ENCODE peak calls at places on chromosomes 5 and 9, in four cellular contexts. R is hepatocyte, C is H1, T is fibroblast of lung. G is an unnamed sample.

GRCh38 chr5:127072861-127073846 is at the start of gene C5orf63:
- DNase-seq in T (peak), R (no peak), C (no peak), G (no peak)

GRCh38 chr5:127518319-127518621 is 830 bp downstream of the PRRC1 start:
- DNase-seq in T (peak), R (no peak), C (no peak), G (no peak)

GRCh38 chr5:160298189-160298588 is 14.2 kb downstream of the CCNJL start:
- DNase-seq in T (no peak), C (no peak), R (no peak), G (no peak)

GRCh38 chr5:109784687-109785086 is 95.0 kb downstream of the MAN2A1 start:
- DNase-seq in C (no peak), R (no peak), T (peak), G (no peak)

GRCh38 chr9:112002131-112002846 is 105.7 kb downstream of the UGCG start:
- DNase-seq in T (no peak), R (no peak), C (no peak), G (no peak)

GRCh38 chr9:89675403-89675771 is 70.6 kb downstream of the GADD45G start:
- DNase-seq in C (no peak), T (no peak), R (no peak), G (no peak)

GRCh38 chr9:136858844-136859757 is 7.0 kb downstream of the MAMDC4 start:
- DNase-seq in R (peak), C (no peak), T (peak), G (no peak)

GRCh38 chr5:89437450-89438435 is 554.8 kb upstream of the MEF2C start:
- DNase-seq in R (no peak), C (no peak), T (peak), G (no peak)

GRCh38 chr5:91053733-91054010 is 329.4 kb downstream of the ARRDC3 start:
- DNase-seq in R (no peak), C (no peak), T (no peak), G (no peak)

GRCh38 chr5:119177226-119177625 is 106.3 kb downstream of the DMXL1 start:
- DNase-seq in T (no peak), R (no peak), C (no peak), G (no peak)

GRCh38 chr9:75213765-75214164 is 125.5 kb downstream of the OSTF1 start:
- DNase-seq in C (no peak), T (no peak), R (no peak), G (no peak)

GRCh38 chr5:172453206-172453985 is 929 bp downstream of the SH3PXD2B start:
- DNase-seq in C (no peak), R (peak), T (peak), G (no peak)

GRCh38 chr5:76402251-76402879 is 720 bp upstream of the IQGAP2 start:
- DNase-seq in R (peak), C (no peak), T (peak), G (peak)

GRCh38 chr5:28703651-28704260 is 1665.4 kb upstream of the CDH9 start:
- DNase-seq in C (no peak), T (peak), R (no peak), G (no peak)

GRCh38 chr5:143882520-143882919 is 70.6 kb downstream of the HMHB1 start:
- DNase-seq in T (no peak), C (no peak), R (no peak), G (no peak)

GRCh38 chr9:122261469-122261881 is 3.2 kb downstream of the RBM18 start:
- DNase-seq in R (peak), C (no peak), T (peak), G (no peak)

GRCh38 chr9:131810351-131811170 is 70.7 kb upstream of the RAPGEF1 start:
- DNase-seq in T (no peak), C (no peak), R (no peak), G (no peak)

GRCh38 chr9:7622481-7622880 is 177.1 kb downstream of the DMAC1 start:
- DNase-seq in C (no peak), R (no peak), T (no peak), G (no peak)

GRCh38 chr5:82151622-82152021 is 126.5 kb downstream of the RPS23 start:
- DNase-seq in R (no peak), T (no peak), C (no peak), G (no peak)

GRCh38 chr5:138111937-138112336 is 27.3 kb downstream of the NME5 start:
- DNase-seq in R (no peak), C (no peak), T (peak), G (no peak)

GRCh38 chr5:66958126-66958983 is 238.2 kb downstream of the CD180 start:
- DNase-seq in T (peak), R (no peak), C (no peak), G (no peak)

GRCh38 chr5:77224672-77225355 is 14.3 kb downstream of the PDE8B start:
- DNase-seq in C (no peak), R (no peak), T (peak), G (no peak)

GRCh38 chr9:88583901-88584596 is 49.1 kb downstream of the NXNL2 start:
- DNase-seq in T (peak), R (no peak), C (no peak), G (no peak)

GRCh38 chr9:32395483-32396216 is 11.2 kb downstream of the ACO1 start:
- DNase-seq in T (peak), C (no peak), R (no peak), G (no peak)

GRCh38 chr9:85960688-85961093 is 19.7 kb downstream of the NAA35 start:
- DNase-seq in T (no peak), C (no peak), R (peak), G (no peak)

GRCh38 chr5:147560982-147561381 is 51.1 kb upstream of the DPYSL3 start:
- DNase-seq in R (no peak), C (no peak), T (peak), G (no peak)

GRCh38 chr9:96137666-96138429 is 164.1 kb downstream of the HSD17B3 start:
- DNase-seq in T (peak), C (no peak), R (no peak), G (no peak)

GRCh38 chr9:96135071-96135825 is 166.7 kb downstream of the HSD17B3 start:
- DNase-seq in R (no peak), C (no peak), T (peak), G (no peak)

GRCh38 chr9:96135904-96136303 is 166.1 kb downstream of the HSD17B3 start:
- DNase-seq in T (peak), C (no peak), R (no peak), G (no peak)

GRCh38 chr9:96138616-96139015 is 163.4 kb downstream of the HSD17B3 start:
- DNase-seq in T (no peak), R (no peak), C (no peak), G (no peak)

GRCh38 chr9:96136992-96137665 is 164.8 kb downstream of the HSD17B3 start:
- DNase-seq in C (no peak), T (peak), R (peak), G (no peak)
- H3K4me3 ChIP-seq in C (no peak), T (peak), R (no peak), G (no peak)

GRCh38 chr9:101027246-101027645 is 1.3 kb upstream of the PLPPR1 start:
- DNase-seq in C (no peak), R (no peak), T (no peak), G (no peak)

GRCh38 chr9:101030022-101030391 is 1.5 kb downstream of the PLPPR1 start:
- DNase-seq in R (no peak), T (no peak), C (no peak), G (no peak)

GRCh38 chr9:101028346-101029299 is at the start of gene PLPPR1:
- DNase-seq in R (peak), T (peak), C (peak), G (no peak)

GRCh38 chr9:101027733-101028345 is 688 bp upstream of the PLPPR1 start:
- DNase-seq in T (no peak), R (no peak), C (no peak), G (no peak)

DNA sequence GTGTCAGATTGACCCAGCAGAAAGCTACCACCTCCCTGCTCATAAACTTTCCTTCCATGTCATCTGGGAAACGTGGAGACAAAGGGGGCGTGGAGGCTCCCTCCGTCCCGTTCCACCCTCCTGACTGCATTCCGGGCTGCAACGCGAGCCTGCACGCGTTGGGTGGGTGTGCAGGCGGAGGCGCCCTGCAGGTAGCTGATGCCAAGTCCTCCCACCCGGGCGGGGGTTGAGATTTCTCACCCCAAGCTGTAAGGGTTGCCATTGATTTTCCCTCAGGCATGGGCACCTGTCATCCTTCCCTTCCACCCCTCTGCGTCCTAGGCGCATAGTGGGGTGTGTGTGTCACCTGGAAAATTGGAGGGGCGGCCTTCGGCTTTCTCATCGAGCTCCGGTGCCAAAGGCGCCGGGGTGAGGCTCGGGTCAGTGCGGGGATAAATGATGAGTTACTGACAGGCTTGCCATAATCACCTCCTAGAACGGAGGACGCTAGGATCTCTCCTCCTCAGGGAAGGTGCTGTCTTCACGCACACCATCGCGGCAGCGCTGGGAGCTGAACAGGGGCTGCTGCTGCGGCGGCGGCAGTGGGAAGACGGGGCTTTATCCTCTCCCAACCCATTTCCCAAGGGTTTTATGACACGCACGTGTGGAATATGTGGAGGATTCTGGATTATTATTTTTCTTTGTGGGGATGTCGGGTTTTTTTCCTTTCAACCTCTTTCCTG is 934 bp downstream of the PLPPR1 start:
- DNase-seq in T (no peak), C (no peak), R (peak), G (no peak)
- TF ChIP-seq EZH2 in T (no peak), C (peak), R (no peak), G (no peak)

DNA sequence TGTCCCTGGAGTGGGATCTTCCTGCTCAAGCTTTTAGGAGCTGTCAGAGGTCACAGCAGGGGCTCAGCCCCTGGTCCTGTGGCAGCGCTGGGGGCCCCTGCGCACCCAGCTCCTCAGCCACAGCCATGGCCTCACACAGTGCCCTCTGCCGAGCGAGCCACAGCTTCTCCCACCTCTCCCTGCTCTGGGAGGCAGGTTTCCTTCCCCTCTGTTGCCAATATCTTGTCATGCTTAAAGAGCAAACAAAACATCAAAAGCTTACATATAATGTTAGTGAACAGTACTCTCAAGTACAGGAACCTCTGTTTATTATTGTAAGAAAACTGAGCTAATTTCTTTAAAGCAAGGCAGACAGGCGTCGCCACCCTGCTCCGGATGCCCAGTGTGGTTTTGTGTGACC is 401.5 kb upstream of the IRX1 start:
- DNase-seq in R (no peak), C (no peak), T (no peak), G (no peak)
- H3K4me3 ChIP-seq in R (no peak), C (no peak), T (no peak), G (no peak)

DNA sequence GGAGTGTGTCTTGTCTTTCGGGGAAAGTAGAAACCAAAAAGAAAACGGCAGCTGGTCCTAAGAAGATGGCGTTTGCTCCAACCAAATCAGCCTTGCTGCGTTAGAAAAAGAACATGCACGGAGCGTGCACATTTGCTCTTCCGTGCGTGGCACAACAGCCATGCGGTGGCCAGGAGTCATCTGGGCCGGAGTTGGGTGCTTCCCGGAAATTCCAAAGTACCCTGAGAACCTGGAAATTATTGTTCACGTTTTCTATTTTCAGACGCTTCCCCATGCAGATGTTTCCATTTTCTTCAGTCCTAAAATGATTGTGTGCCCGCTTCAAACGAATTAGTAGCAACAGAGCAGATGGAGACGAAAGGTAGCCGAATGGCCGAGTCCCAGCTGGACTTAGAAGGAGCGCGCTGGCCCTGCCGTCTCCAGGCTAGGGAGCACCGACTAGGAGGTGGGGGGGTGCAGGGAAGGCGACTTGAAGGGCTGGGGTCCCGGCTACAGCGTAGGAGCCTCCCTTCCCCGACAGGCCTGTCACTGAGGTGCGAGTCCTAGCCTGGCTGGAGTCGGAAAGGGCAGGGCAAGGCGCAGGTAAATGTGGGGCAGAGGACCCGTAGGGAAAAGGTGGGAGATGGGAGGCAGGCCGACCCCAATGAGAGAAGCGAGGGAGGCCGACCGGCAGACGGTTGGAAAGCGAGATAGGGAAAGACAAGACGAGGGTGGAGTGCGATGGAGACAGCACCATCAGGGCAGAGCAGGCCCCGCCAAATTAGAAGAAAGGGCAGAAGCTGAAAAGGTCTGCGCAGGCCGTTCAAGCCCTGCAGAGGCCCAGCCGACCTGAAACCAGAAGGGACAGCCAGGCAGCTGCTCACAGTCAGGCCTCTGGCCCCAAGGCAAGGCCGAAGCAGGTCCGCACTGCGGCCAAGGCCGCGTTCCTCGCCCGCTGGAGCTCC is 1.4 kb downstream of the BARX1 start:
- DNase-seq in R (no peak), C (no peak), T (no peak), G (no peak)
- TF ChIP-seq EZH2 in R (peak), C (peak), T (no peak), G (no peak)

GRCh38 chr9:93968451-93969327 is 13.5 kb upstream of the BARX1 start:
- DNase-seq in R (peak), C (no peak), T (peak), G (no peak)
- H3K4me3 ChIP-seq in R (no peak), C (no peak), T (no peak), G (no peak)

GRCh38 chr5:475704-476101 is 32.7 kb downstream of the EXOC3 start:
- DNase-seq in R (no peak), T (no peak), C (no peak), G (no peak)
- TF ChIP-seq EZH2 in R (no peak), T (no peak), C (no peak), G (no peak)

G was measured in DND-41.